ENCODE peak calls at places on chromosomes 11 and 22, in four cellular contexts. U, K, J and M are unnamed samples.

GRCh38 chr22:35633520-35633919 is 14.7 kb upstream of the APOL6 start:
- DNase-seq in U (no peak), K (no peak), J (no peak), M (no peak)

GRCh38 chr22:38868286-38868721 is 3.7 kb downstream of the CBX6 start:
- DNase-seq in U (no peak), K (no peak), J (no peak), M (no peak)

GRCh38 chr11:77515483-77515882 is 41.6 kb upstream of the PAK1 start:
- DNase-seq in U (no peak), K (no peak), J (peak; percentile 56), M (no peak)

GRCh38 chr11:19957301-19957985 is 202.8 kb downstream of the DBX1 start:
- DNase-seq in U (no peak), K (no peak), J (no peak), M (no peak)

GRCh38 chr11:533049-533585 is 2.3 kb downstream of the HRAS start:
- DNase-seq in U (no peak), K (no peak), J (no peak), M (no peak)

GRCh38 chr22:29744902-29745301 is 21.9 kb downstream of the ZMAT5 start:
- DNase-seq in U (peak; percentile 86), K (no peak), J (peak; percentile 32), M (no peak)

GRCh38 chr11:67032830-67033555 is 10.1 kb downstream of the SYT12 start:
- DNase-seq in U (no peak), K (no peak), J (no peak), M (no peak)

GRCh38 chr11:15845261-15845660 is 511.1 kb downstream of the SOX6 start:
- DNase-seq in U (no peak), K (no peak), J (no peak), M (no peak)

GRCh38 chr11:129283141-129283540 is 91.0 kb upstream of the ARHGAP32 start:
- DNase-seq in U (no peak), K (no peak), J (peak; percentile 82), M (no peak)

GRCh38 chr11:132888226-132888625 is 644.1 kb downstream of the OPCML start:
- DNase-seq in U (no peak), K (no peak), J (no peak), M (no peak)

GRCh38 chr11:125082611-125083311 is 19.7 kb downstream of the SLC37A2 start:
- DNase-seq in U (no peak), K (no peak), J (no peak), M (no peak)

GRCh38 chr11:68461284-68461861 is 821 bp downstream of the PPP6R3 start:
- DNase-seq in U (no peak), K (peak; percentile 41), J (peak; percentile 48), M (no peak)

DNA sequence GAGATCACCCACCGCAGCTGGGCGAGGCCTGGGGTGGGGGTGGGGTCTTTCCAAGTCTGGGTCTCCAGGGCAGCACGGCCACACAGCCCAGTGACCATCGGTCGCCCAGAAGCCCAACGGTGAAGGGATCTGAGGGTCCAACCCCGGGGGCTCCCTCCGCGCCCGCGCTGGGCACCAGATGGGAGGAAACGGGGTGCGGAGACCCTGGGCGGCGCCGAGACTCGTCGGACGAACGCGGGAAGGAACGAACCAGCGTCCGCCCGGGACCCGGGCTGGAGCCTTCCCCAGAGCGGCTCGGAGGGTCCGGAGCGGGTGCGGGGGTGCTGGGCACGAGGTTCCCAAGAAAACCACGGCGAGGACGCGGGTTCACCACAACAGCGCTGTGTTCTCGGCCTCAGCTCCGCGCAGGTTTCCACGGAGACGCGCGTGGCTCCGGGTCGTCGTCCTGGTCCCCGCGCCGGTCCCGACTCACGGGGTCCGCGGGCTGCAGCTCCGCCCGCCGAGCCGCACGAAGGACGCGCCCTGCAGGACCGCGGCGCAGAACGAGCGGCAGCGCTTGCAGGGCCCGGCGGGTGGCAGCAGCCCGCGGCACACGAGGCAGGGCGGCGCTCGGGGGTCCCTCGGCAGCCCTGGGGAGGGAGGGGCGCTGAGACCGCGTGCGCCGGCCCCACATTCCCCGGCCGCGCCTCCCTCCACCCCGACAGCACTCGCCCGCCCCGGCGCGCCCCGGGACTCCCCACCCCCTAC is 2.3 kb upstream of the IL17REL start:
- DNase-seq in U (no peak), K (no peak), J (no peak), M (no peak)
- TF ChIP-seq CTCF in U (no peak), K (no peak), J (no peak), M (no peak)

DNA sequence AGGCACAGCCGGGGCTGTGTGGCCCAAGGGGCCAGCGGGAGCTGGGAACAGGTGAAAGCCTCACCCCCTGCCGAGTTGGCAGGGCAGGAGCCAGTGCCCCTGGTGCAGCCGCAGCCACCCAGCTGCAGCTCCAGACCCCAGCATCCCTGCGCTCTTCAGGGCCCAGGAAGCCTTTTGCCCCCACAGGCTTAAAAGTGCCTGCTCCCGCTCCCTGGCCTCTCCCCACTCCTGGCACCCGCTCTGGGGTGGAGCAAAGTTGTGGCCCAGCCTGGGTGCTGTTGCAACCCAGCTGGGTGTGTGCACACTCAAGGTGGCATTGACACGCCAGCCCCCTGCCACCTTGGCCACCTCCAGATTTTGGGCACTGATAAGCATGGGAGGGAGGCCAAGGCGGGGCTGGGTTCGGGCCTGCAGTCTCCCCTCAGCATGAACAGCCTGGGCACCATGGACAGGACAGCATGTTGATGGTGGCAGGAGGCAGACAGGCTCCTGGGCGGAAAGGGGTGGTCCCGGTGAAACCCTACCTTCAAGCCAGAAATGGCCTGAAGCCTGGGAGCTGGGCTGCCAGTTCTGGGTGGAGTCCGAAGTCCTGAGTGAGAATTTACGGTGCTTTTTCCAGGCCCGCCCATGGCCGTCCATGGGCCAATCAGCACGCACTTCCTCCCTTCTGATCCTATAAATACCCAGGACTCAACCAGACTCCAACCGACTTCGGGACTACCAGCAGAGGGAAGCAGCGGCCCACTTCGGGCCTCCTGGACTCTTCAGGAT is 23.5 kb upstream of the RNASEH2C start:
- DNase-seq in U (no peak), K (peak; percentile 6), J (peak; percentile 68), M (no peak)
- TF ChIP-seq CTCF in U (no peak), K (no peak), J (no peak), M (no peak)

GRCh38 chr22:19477321-19478085 is 1.5 kb downstream of the UFD1 start:
- DNase-seq in U (no peak), K (peak; percentile 43), J (no peak), M (no peak)
- TF ChIP-seq CTCF in U (no peak), K (peak; percentile 75), J (no peak), M (peak; percentile 14)

GRCh38 chr11:134802116-134802515 is 390.1 kb upstream of the B3GAT1 start:
- DNase-seq in U (no peak), K (no peak), J (no peak), M (no peak)
- TF ChIP-seq CTCF in U (no peak), K (no peak), J (no peak), M (no peak)

DNA sequence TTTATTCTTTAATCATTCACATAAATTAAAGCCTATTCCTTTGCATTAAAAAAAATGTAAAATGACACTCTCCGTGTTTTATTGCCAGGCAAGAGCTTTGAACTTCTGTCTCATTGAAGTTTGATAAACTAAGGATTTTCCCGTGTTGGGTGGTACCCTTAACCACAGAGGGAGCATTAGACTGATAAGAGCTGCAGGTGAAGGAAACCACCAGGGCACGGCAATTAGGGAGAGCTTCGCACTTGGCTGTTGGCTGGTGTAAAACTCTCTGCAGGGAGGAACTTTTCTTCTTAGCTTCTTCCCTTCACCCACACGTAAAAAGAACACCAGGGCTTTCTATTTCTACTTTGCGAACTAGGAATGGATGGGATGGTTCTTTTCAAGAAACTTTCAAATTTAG is 47.0 kb downstream of the CSTPP1 start:
- DNase-seq in U (no peak), K (no peak), J (peak; percentile 68), M (no peak)
- TF ChIP-seq CTCF in U (no peak), K (no peak), J (no peak), M (no peak)

GRCh38 chr22:32327066-32327465 is 30.6 kb upstream of the RFPL3 start:
- DNase-seq in U (no peak), K (no peak), J (no peak), M (no peak)

GRCh38 chr22:32326647-32327046 is 31.0 kb upstream of the RFPL3 start:
- DNase-seq in U (no peak), K (no peak), J (no peak), M (no peak)

GRCh38 chr22:32325416-32325801 is 32.3 kb upstream of the RFPL3 start:
- DNase-seq in U (no peak), K (no peak), J (no peak), M (no peak)

GRCh38 chr22:32324505-32325415 is 32.9 kb upstream of the RFPL3 start:
- DNase-seq in U (no peak), K (no peak), J (no peak), M (no peak)

GRCh38 chr22:32325811-32326237 is 31.8 kb upstream of the RFPL3 start:
- DNase-seq in U (no peak), K (no peak), J (no peak), M (no peak)
- TF ChIP-seq CTCF in U (no peak), K (no peak), J (no peak), M (no peak)

DNA sequence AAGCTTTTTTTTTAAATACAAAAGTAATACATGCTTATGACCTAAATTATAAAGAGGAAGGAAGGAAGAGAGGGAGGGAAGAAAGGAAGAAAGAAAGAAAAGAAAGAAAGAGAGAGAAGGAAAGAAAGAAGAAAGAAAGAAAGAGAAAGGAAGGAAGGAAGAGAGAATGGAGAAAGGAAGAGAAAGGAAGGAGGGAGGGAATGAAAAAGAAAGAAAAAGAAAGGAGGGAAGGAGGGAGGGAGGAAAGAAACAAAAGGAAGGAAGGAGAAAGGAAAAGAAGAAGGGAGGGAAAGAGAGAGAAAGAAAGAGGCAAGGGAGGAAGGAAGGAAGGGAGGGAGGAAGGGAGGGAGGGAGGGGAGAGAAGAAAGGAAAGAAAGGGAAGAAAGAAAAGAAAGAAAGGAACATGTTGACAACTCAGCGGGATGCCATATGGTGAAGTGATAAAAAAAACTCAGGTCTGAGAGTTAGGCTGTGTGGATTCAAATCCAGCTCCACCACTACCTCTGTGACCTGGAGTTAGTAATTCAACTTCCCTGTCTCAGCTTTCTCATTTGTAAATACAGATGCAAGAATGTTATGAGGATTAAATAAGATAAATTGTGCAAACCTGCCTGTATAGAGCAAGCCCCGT is 9.6 kb upstream of the EED start:
- DNase-seq in U (no peak), K (no peak), J (no peak), M (no peak)
- TF ChIP-seq CTCF in U (no peak), K (no peak), J (no peak), M (no peak)

GRCh38 chr22:50576070-50576469 is 2.2 kb downstream of the CPT1B start:
- DNase-seq in U (no peak), K (no peak), J (no peak), M (no peak)
- TF ChIP-seq CTCF in U (peak; percentile 4), K (peak; percentile 29), J (no peak), M (no peak)

GRCh38 chr22:47125603-47126002 is 363.2 kb downstream of the TBC1D22A start:
- DNase-seq in U (no peak), K (peak; percentile 34), J (no peak), M (no peak)
- TF ChIP-seq CTCF in U (no peak), K (peak; percentile 61), J (no peak), M (no peak)

DNA sequence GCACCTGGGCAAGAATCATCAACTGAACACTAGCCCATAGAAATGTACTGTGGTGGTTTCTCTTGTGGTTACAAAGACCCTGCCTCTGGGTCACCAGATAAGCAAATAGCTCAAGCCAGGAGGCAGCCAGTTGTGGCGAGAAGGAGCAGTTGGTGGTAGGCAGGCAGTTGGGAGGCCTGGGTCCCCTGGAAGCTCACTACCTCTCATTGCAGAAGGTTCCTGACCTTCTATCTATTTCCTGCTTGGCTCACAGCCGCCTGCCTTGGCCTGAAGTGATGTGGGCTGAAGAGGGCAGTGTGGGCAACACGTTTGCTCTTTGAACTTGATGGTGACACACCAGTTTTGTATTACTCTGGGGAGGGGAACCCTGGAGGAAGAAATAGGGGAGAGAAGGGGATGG is 34.7 kb downstream of the NECTIN1 start:
- DNase-seq in U (no peak), K (peak; percentile 47), J (peak; percentile 70), M (no peak)
- TF ChIP-seq CTCF in U (no peak), K (peak; percentile 45), J (no peak), M (no peak)